ENCODE peak calls at places on chromosomes 5 and 9, in nine cellular contexts. One of them, this sample, is unnamed.

GRCh38 chr5:136016945-136017530 is 11.8 kb upstream of the TGFBI start:
- DNase-seq in BJ: no peak
- DNase-seq in MCF 10A: peak
- DNase-seq in lower lobe of right lung: no peak
- DNase-seq in NB4: no peak
- DNase-seq in GM23338: no peak
- DNase-seq in astrocyte of the cerebellum: peak
- DNase-seq in activated B cell treated with CpG ODN at 0.5 μM for 24 hours: no peak
- DNase-seq in PC-3: peak
- DNase-seq in this sample: no peak

GRCh38 chr5:151772029-151772867 is 494 bp downstream of the G3BP1 start:
- DNase-seq in NB4: peak
- DNase-seq in astrocyte of the cerebellum: no peak
- DNase-seq in MCF 10A: peak
- DNase-seq in lower lobe of right lung: peak
- DNase-seq in BJ: no peak
- DNase-seq in activated B cell treated with CpG ODN at 0.5 μM for 24 hours: no peak
- DNase-seq in GM23338: peak
- DNase-seq in PC-3: no peak
- DNase-seq in this sample: no peak

GRCh38 chr5:6820851-6821479 is 107.7 kb downstream of the TENT4A start:
- DNase-seq in MCF 10A: peak
- DNase-seq in astrocyte of the cerebellum: no peak
- DNase-seq in BJ: no peak
- DNase-seq in PC-3: peak
- DNase-seq in activated B cell treated with CpG ODN at 0.5 μM for 24 hours: no peak
- DNase-seq in lower lobe of right lung: no peak
- DNase-seq in NB4: peak
- DNase-seq in GM23338: peak
- DNase-seq in this sample: peak

GRCh38 chr9:80369641-80370040 is 797.9 kb downstream of the TLE4 start:
- DNase-seq in astrocyte of the cerebellum: no peak
- DNase-seq in activated B cell treated with CpG ODN at 0.5 μM for 24 hours: no peak
- DNase-seq in MCF 10A: peak
- DNase-seq in NB4: no peak
- DNase-seq in lower lobe of right lung: no peak
- DNase-seq in BJ: no peak
- DNase-seq in GM23338: no peak
- DNase-seq in PC-3: peak
- DNase-seq in this sample: no peak

GRCh38 chr9:3337515-3337914 is 188.3 kb downstream of the RFX3 start:
- DNase-seq in PC-3: peak
- DNase-seq in MCF 10A: peak
- DNase-seq in lower lobe of right lung: no peak
- DNase-seq in BJ: peak
- DNase-seq in activated B cell treated with CpG ODN at 0.5 μM for 24 hours: no peak
- DNase-seq in astrocyte of the cerebellum: peak
- DNase-seq in GM23338: no peak
- DNase-seq in NB4: no peak
- DNase-seq in this sample: no peak

GRCh38 chr9:111274737-111275136 is 55.3 kb downstream of the OR2K2 start:
- DNase-seq in astrocyte of the cerebellum: no peak
- DNase-seq in NB4: no peak
- DNase-seq in lower lobe of right lung: no peak
- DNase-seq in GM23338: no peak
- DNase-seq in MCF 10A: no peak
- DNase-seq in activated B cell treated with CpG ODN at 0.5 μM for 24 hours: no peak
- DNase-seq in BJ: no peak
- DNase-seq in PC-3: no peak
- DNase-seq in this sample: no peak

GRCh38 chr5:141050622-141051525 is at the start of gene PCDHB1:
- DNase-seq in NB4: no peak
- DNase-seq in GM23338: peak
- DNase-seq in activated B cell treated with CpG ODN at 0.5 μM for 24 hours: no peak
- DNase-seq in MCF 10A: no peak
- DNase-seq in BJ: no peak
- DNase-seq in astrocyte of the cerebellum: no peak
- DNase-seq in PC-3: peak
- DNase-seq in lower lobe of right lung: no peak
- DNase-seq in this sample: no peak

GRCh38 chr9:129550199-129550839 is 70.6 kb downstream of the C9orf50 start:
- DNase-seq in lower lobe of right lung: peak
- DNase-seq in MCF 10A: peak
- DNase-seq in BJ: no peak
- DNase-seq in PC-3: peak
- DNase-seq in NB4: no peak
- DNase-seq in astrocyte of the cerebellum: peak
- DNase-seq in activated B cell treated with CpG ODN at 0.5 μM for 24 hours: no peak
- DNase-seq in GM23338: peak
- DNase-seq in this sample: peak

GRCh38 chr5:43780586-43780985 is 177.6 kb downstream of the NNT start:
- DNase-seq in MCF 10A: peak
- DNase-seq in PC-3: no peak
- DNase-seq in GM23338: no peak
- DNase-seq in NB4: no peak
- DNase-seq in BJ: no peak
- DNase-seq in astrocyte of the cerebellum: peak
- DNase-seq in activated B cell treated with CpG ODN at 0.5 μM for 24 hours: no peak
- DNase-seq in lower lobe of right lung: no peak
- DNase-seq in this sample: no peak

GRCh38 chr5:144125163-144125726 is 45.2 kb downstream of the YIPF5 start:
- DNase-seq in astrocyte of the cerebellum: peak
- DNase-seq in BJ: no peak
- DNase-seq in GM23338: peak
- DNase-seq in lower lobe of right lung: no peak
- DNase-seq in PC-3: no peak
- DNase-seq in MCF 10A: no peak
- DNase-seq in activated B cell treated with CpG ODN at 0.5 μM for 24 hours: no peak
- DNase-seq in NB4: no peak
- DNase-seq in this sample: no peak

GRCh38 chr9:7067169-7067568 is 309.4 kb downstream of the KDM4C start:
- DNase-seq in GM23338: no peak
- DNase-seq in NB4: no peak
- DNase-seq in lower lobe of right lung: no peak
- DNase-seq in activated B cell treated with CpG ODN at 0.5 μM for 24 hours: no peak
- DNase-seq in BJ: no peak
- DNase-seq in astrocyte of the cerebellum: no peak
- DNase-seq in PC-3: no peak
- DNase-seq in MCF 10A: no peak
- DNase-seq in this sample: no peak

GRCh38 chr5:932628-933250 is 40.1 kb downstream of the TRIP13 start:
- DNase-seq in NB4: no peak
- DNase-seq in MCF 10A: no peak
- DNase-seq in BJ: no peak
- DNase-seq in GM23338: no peak
- DNase-seq in lower lobe of right lung: no peak
- DNase-seq in activated B cell treated with CpG ODN at 0.5 μM for 24 hours: no peak
- DNase-seq in astrocyte of the cerebellum: no peak
- DNase-seq in PC-3: peak
- DNase-seq in this sample: no peak

GRCh38 chr9:5326893-5327548 is 12.7 kb downstream of the RLN1 start:
- DNase-seq in lower lobe of right lung: peak
- DNase-seq in PC-3: no peak
- DNase-seq in activated B cell treated with CpG ODN at 0.5 μM for 24 hours: no peak
- DNase-seq in astrocyte of the cerebellum: no peak
- DNase-seq in MCF 10A: no peak
- DNase-seq in BJ: no peak
- DNase-seq in GM23338: peak
- DNase-seq in NB4: no peak
- DNase-seq in this sample: peak

GRCh38 chr5:150783422-150783928 is 4.9 kb downstream of the SMIM3 start:
- DNase-seq in activated B cell treated with CpG ODN at 0.5 μM for 24 hours: no peak
- DNase-seq in BJ: peak
- DNase-seq in GM23338: peak
- DNase-seq in lower lobe of right lung: no peak
- DNase-seq in PC-3: peak
- DNase-seq in NB4: peak
- DNase-seq in astrocyte of the cerebellum: peak
- DNase-seq in MCF 10A: peak
- DNase-seq in this sample: no peak

GRCh38 chr9:134939080-134939733 is 21.5 kb upstream of the FCN1 start:
- DNase-seq in BJ: no peak
- DNase-seq in lower lobe of right lung: no peak
- DNase-seq in MCF 10A: no peak
- DNase-seq in activated B cell treated with CpG ODN at 0.5 μM for 24 hours: no peak
- DNase-seq in NB4: no peak
- DNase-seq in astrocyte of the cerebellum: no peak
- DNase-seq in PC-3: peak
- DNase-seq in GM23338: no peak
- DNase-seq in this sample: no peak

GRCh38 chr9:114005371-114006154 is 72.5 kb downstream of the AMBP start:
- DNase-seq in GM23338: no peak
- DNase-seq in lower lobe of right lung: no peak
- DNase-seq in astrocyte of the cerebellum: no peak
- DNase-seq in BJ: no peak
- DNase-seq in activated B cell treated with CpG ODN at 0.5 μM for 24 hours: no peak
- DNase-seq in NB4: no peak
- DNase-seq in MCF 10A: no peak
- DNase-seq in PC-3: no peak
- DNase-seq in this sample: peak

GRCh38 chr9:114002271-114002985 is 75.7 kb downstream of the AMBP start:
- DNase-seq in BJ: no peak
- DNase-seq in lower lobe of right lung: no peak
- DNase-seq in PC-3: no peak
- DNase-seq in activated B cell treated with CpG ODN at 0.5 μM for 24 hours: peak
- DNase-seq in NB4: no peak
- DNase-seq in MCF 10A: no peak
- DNase-seq in astrocyte of the cerebellum: no peak
- DNase-seq in GM23338: no peak
- DNase-seq in this sample: peak

GRCh38 chr9:114002986-114003740 is 74.9 kb downstream of the AMBP start:
- DNase-seq in astrocyte of the cerebellum: no peak
- DNase-seq in BJ: no peak
- DNase-seq in MCF 10A: no peak
- DNase-seq in GM23338: no peak
- DNase-seq in PC-3: no peak
- DNase-seq in NB4: no peak
- DNase-seq in activated B cell treated with CpG ODN at 0.5 μM for 24 hours: peak
- DNase-seq in lower lobe of right lung: no peak
- DNase-seq in this sample: no peak

GRCh38 chr9:114003756-114004155 is 74.3 kb downstream of the AMBP start:
- DNase-seq in BJ: no peak
- DNase-seq in activated B cell treated with CpG ODN at 0.5 μM for 24 hours: no peak
- DNase-seq in PC-3: no peak
- DNase-seq in MCF 10A: no peak
- DNase-seq in NB4: no peak
- DNase-seq in astrocyte of the cerebellum: no peak
- DNase-seq in lower lobe of right lung: no peak
- DNase-seq in GM23338: no peak
- DNase-seq in this sample: no peak

GRCh38 chr9:114004221-114004716 is 73.8 kb downstream of the AMBP start:
- DNase-seq in astrocyte of the cerebellum: no peak
- DNase-seq in GM23338: no peak
- DNase-seq in activated B cell treated with CpG ODN at 0.5 μM for 24 hours: no peak
- DNase-seq in PC-3: no peak
- DNase-seq in lower lobe of right lung: no peak
- DNase-seq in MCF 10A: no peak
- DNase-seq in NB4: no peak
- DNase-seq in BJ: no peak
- DNase-seq in this sample: no peak
- TF ChIP-seq CTCF in astrocyte of the cerebellum: no peak
- TF ChIP-seq CTCF in GM23338: no peak
- TF ChIP-seq CTCF in activated B cell treated with CpG ODN at 0.5 μM for 24 hours: no peak
- TF ChIP-seq CTCF in PC-3: no peak
- TF ChIP-seq CTCF in lower lobe of right lung: no peak
- TF ChIP-seq CTCF in MCF 10A: no peak
- TF ChIP-seq CTCF in NB4: no peak
- TF ChIP-seq CTCF in BJ: no peak
- TF ChIP-seq CTCF in this sample: no peak

GRCh38 chr9:882416-882931 is 41.0 kb downstream of the DMRT1 start:
- DNase-seq in PC-3: no peak
- DNase-seq in BJ: no peak
- DNase-seq in activated B cell treated with CpG ODN at 0.5 μM for 24 hours: no peak
- DNase-seq in astrocyte of the cerebellum: no peak
- DNase-seq in GM23338: peak
- DNase-seq in lower lobe of right lung: no peak
- DNase-seq in NB4: peak
- DNase-seq in MCF 10A: no peak
- DNase-seq in this sample: no peak
- TF ChIP-seq CTCF in PC-3: peak
- TF ChIP-seq CTCF in BJ: no peak
- TF ChIP-seq CTCF in activated B cell treated with CpG ODN at 0.5 μM for 24 hours: no peak
- TF ChIP-seq CTCF in astrocyte of the cerebellum: no peak
- TF ChIP-seq CTCF in GM23338: peak
- TF ChIP-seq CTCF in lower lobe of right lung: no peak
- TF ChIP-seq CTCF in NB4: peak
- TF ChIP-seq CTCF in MCF 10A: no peak
- TF ChIP-seq CTCF in this sample: no peak

GRCh38 chr9:128190013-128190412 is 1.4 kb downstream of the CIZ1 start:
- DNase-seq in astrocyte of the cerebellum: no peak
- DNase-seq in lower lobe of right lung: no peak
- DNase-seq in activated B cell treated with CpG ODN at 0.5 μM for 24 hours: no peak
- DNase-seq in BJ: no peak
- DNase-seq in GM23338: no peak
- DNase-seq in MCF 10A: no peak
- DNase-seq in NB4: no peak
- DNase-seq in PC-3: no peak
- DNase-seq in this sample: no peak
- TF ChIP-seq CTCF in astrocyte of the cerebellum: no peak
- TF ChIP-seq CTCF in lower lobe of right lung: no peak
- TF ChIP-seq CTCF in activated B cell treated with CpG ODN at 0.5 μM for 24 hours: no peak
- TF ChIP-seq CTCF in BJ: no peak
- TF ChIP-seq CTCF in GM23338: no peak
- TF ChIP-seq CTCF in MCF 10A: no peak
- TF ChIP-seq CTCF in NB4: no peak
- TF ChIP-seq CTCF in PC-3: no peak
- TF ChIP-seq CTCF in this sample: no peak

GRCh38 chr9:124040186-124040920 is 28.8 kb downstream of the LHX2 start:
- DNase-seq in BJ: no peak
- DNase-seq in lower lobe of right lung: no peak
- DNase-seq in NB4: peak
- DNase-seq in PC-3: no peak
- DNase-seq in astrocyte of the cerebellum: no peak
- DNase-seq in GM23338: peak
- DNase-seq in activated B cell treated with CpG ODN at 0.5 μM for 24 hours: no peak
- DNase-seq in MCF 10A: peak
- DNase-seq in this sample: no peak

GRCh38 chr9:124038239-124038638 is 26.7 kb downstream of the LHX2 start:
- DNase-seq in astrocyte of the cerebellum: no peak
- DNase-seq in PC-3: peak
- DNase-seq in NB4: no peak
- DNase-seq in GM23338: no peak
- DNase-seq in lower lobe of right lung: no peak
- DNase-seq in activated B cell treated with CpG ODN at 0.5 μM for 24 hours: no peak
- DNase-seq in MCF 10A: no peak
- DNase-seq in BJ: no peak
- DNase-seq in this sample: no peak

GRCh38 chr9:124040935-124041816 is 29.6 kb downstream of the LHX2 start:
- DNase-seq in lower lobe of right lung: peak
- DNase-seq in GM23338: peak
- DNase-seq in activated B cell treated with CpG ODN at 0.5 μM for 24 hours: peak
- DNase-seq in astrocyte of the cerebellum: no peak
- DNase-seq in PC-3: no peak
- DNase-seq in BJ: no peak
- DNase-seq in NB4: peak
- DNase-seq in MCF 10A: peak
- DNase-seq in this sample: peak

GRCh38 chr9:124037790-124038189 is 26.2 kb downstream of the LHX2 start:
- DNase-seq in activated B cell treated with CpG ODN at 0.5 μM for 24 hours: no peak
- DNase-seq in PC-3: no peak
- DNase-seq in NB4: no peak
- DNase-seq in lower lobe of right lung: no peak
- DNase-seq in astrocyte of the cerebellum: no peak
- DNase-seq in MCF 10A: no peak
- DNase-seq in BJ: no peak
- DNase-seq in GM23338: peak
- DNase-seq in this sample: no peak

GRCh38 chr9:124038790-124039633 is 27.4 kb downstream of the LHX2 start:
- DNase-seq in activated B cell treated with CpG ODN at 0.5 μM for 24 hours: no peak
- DNase-seq in astrocyte of the cerebellum: no peak
- DNase-seq in MCF 10A: no peak
- DNase-seq in PC-3: no peak
- DNase-seq in NB4: no peak
- DNase-seq in GM23338: no peak
- DNase-seq in lower lobe of right lung: no peak
- DNase-seq in BJ: no peak
- DNase-seq in this sample: no peak
- TF ChIP-seq CTCF in activated B cell treated with CpG ODN at 0.5 μM for 24 hours: no peak
- TF ChIP-seq CTCF in astrocyte of the cerebellum: no peak
- TF ChIP-seq CTCF in MCF 10A: no peak
- TF ChIP-seq CTCF in PC-3: no peak
- TF ChIP-seq CTCF in NB4: peak
- TF ChIP-seq CTCF in GM23338: peak
- TF ChIP-seq CTCF in lower lobe of right lung: no peak
- TF ChIP-seq CTCF in BJ: peak
- TF ChIP-seq CTCF in this sample: no peak

This sample was measured in progenitor cell of endocrine pancreas.